ENCODE peak calls at places on chromosomes 3 and 15, in eight cellular contexts. D, S, T, Q, P, Z, J and O are unnamed samples.

GRCh38 chr3:185316740-185317407 is 46.1 kb upstream of the MAP3K13 start:
- DNase-seq in S (no peak), T (no peak), Z (no peak), P (no peak), J (peak; percentile 33), D (no peak), Q (no peak), O (no peak)

GRCh38 chr15:31302778-31303433 is 23.7 kb upstream of the KLF13 start:
- DNase-seq in Z (no peak), T (no peak), J (no peak), S (peak; percentile 60), Q (peak; percentile 77), P (no peak), D (no peak), O (no peak)

GRCh38 chr3:106728315-106728821 is 648.9 kb upstream of the CCDC54 start:
- DNase-seq in J (peak; percentile 98), Q (no peak), P (no peak), D (peak; percentile 62), S (no peak), Z (no peak), T (no peak), O (no peak)

GRCh38 chr15:98668566-98669308 is 20.4 kb downstream of the IGF1R start:
- DNase-seq in S (no peak), T (no peak), P (peak; percentile 38), Q (no peak), J (peak; percentile 80), Z (no peak), D (no peak), O (no peak)

GRCh38 chr3:60555704-60556340 is 695.4 kb downstream of the FHIT start:
- DNase-seq in T (no peak), J (peak; percentile 74), Q (peak; percentile 78), D (peak; percentile 2), S (no peak), Z (no peak), P (peak; percentile 48), O (no peak)

GRCh38 chr3:31448035-31448881 is 84.5 kb upstream of the STT3B start:
- DNase-seq in T (no peak), Q (peak; percentile 48), P (no peak), J (peak; percentile 12), S (no peak), Z (no peak), D (no peak), O (peak; percentile 6)

GRCh38 chr3:67648229-67648628 is 6.2 kb downstream of the SUCLG2 start:
- DNase-seq in Q (no peak), Z (no peak), J (no peak), P (no peak), T (no peak), D (no peak), S (no peak), O (no peak)

GRCh38 chr15:51076142-51076897 is 18.4 kb downstream of the TNFAIP8L3 start:
- DNase-seq in D (no peak), Q (no peak), J (no peak), Z (no peak), P (no peak), S (peak; percentile 67), T (no peak), O (no peak)

GRCh38 chr3:33798418-33799201 is at the start of gene PDCD6IP:
- DNase-seq in Z (peak; percentile 94), S (peak; percentile 95), P (peak; percentile 74), T (peak; percentile 88), Q (peak; percentile 93), D (peak; percentile 74), J (peak; percentile 89), O (peak; percentile 96)

GRCh38 chr3:72100626-72101187 is 315.8 kb upstream of the PROK2 start:
- DNase-seq in P (peak; percentile 77), S (peak; percentile 93), D (peak; percentile 33), Z (peak; percentile 75), T (peak; percentile 89), J (peak; percentile 60), Q (peak; percentile 81), O (peak; percentile 52)
- TF ChIP-seq CTCF in P (no peak), S (no peak), D (no peak), Z (no peak), T (no peak), J (no peak), Q (no peak), O (no peak)

GRCh38 chr15:83899670-83900069 is 245.7 kb downstream of the ADAMTSL3 start:
- DNase-seq in D (no peak), J (no peak), Q (no peak), P (no peak), T (no peak), Z (no peak), S (no peak), O (no peak)
- TF ChIP-seq CTCF in D (no peak), J (no peak), Q (no peak), P (no peak), T (no peak), Z (no peak), S (no peak), O (no peak)

DNA sequence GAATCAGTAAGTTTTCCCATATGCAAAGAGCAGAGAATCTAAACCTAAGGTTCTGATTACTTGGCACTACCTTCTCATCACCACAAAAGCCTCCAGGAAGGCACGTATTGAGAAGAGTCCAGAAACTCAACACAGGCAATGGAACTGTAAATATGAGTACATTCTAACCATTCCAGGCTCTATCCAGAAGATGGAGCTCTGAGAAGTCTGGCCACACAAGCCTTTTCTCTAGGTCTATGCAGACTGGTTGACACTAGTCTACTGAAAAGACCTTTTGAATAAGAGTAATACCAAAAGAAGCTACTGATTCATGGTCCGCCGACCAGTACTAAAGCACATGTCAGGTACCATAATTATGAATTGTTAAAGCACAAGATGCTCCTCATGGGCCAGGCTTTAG is 12.2 kb upstream of the NCKIPSD start:
- DNase-seq in Z (no peak), T (no peak), D (no peak), S (no peak), P (no peak), J (no peak), Q (no peak), O (no peak)
- TF ChIP-seq CTCF in Z (peak; percentile 26), T (no peak), D (no peak), S (no peak), P (no peak), J (peak; percentile 20), Q (no peak), O (no peak)

DNA sequence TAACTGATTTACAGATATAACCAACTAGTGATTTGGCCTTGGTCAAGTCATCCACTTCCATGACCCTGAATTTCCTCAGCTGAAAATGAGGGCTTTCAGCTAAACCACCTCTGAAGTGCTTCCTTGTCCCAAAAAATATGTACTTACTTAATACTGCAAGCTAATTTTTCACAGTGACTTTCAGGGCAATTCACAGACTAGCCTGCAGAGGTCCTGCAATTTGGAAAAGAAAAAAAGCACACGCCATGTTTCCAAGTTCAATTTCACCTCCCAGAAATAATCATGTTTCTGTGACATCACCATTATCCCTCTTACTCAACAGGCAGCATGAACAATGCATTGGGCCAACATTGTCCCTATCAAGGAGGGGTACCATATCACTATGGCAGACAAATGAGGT is 218.2 kb downstream of the SHOX2 start:
- DNase-seq in P (no peak), Q (no peak), J (no peak), T (no peak), S (no peak), D (no peak), Z (no peak), O (no peak)
- TF ChIP-seq CTCF in P (peak; percentile 15), Q (no peak), J (no peak), T (no peak), S (no peak), D (no peak), Z (no peak), O (no peak)

GRCh38 chr3:177460100-177460499 is 262.8 kb upstream of the TBL1XR1 start:
- DNase-seq in S (no peak), Q (peak; percentile 49), P (no peak), D (no peak), T (no peak), Z (no peak), J (no peak), O (no peak)
- TF ChIP-seq CTCF in S (no peak), Q (no peak), P (no peak), D (no peak), T (no peak), Z (no peak), J (no peak), O (no peak)

GRCh38 chr3:172333692-172334457 is 114.4 kb downstream of the GHSR start:
- DNase-seq in D (no peak), Q (no peak), J (no peak), T (no peak), P (no peak), Z (no peak), S (no peak), O (no peak)
- TF ChIP-seq CTCF in D (peak; percentile 11), Q (peak; percentile 26), J (no peak), T (no peak), P (no peak), Z (no peak), S (no peak), O (no peak)

DNA sequence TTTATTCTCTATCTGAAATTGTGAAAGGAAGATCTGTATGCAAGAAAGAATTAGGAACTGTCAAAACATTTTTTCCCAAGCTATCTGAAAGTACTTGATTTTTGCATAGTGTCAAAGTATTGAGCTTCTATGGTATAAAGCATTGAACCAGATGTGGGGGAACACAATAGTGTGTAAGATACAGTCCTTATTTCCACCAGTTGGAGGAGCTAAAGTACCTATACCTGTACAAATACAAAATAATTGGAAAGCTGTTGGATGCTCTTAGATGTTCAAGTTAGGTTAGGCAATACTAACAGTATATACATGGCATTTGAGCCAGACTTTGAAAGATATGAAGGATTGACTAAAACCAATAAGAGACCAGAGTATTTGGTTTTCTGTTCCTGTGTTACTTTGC is 148.4 kb downstream of the B3GALNT1 start:
- DNase-seq in Z (no peak), J (peak; percentile 7), T (no peak), S (no peak), P (no peak), Q (no peak), D (no peak), O (no peak)
- TF ChIP-seq CTCF in Z (no peak), J (peak; percentile 25), T (no peak), S (no peak), P (peak; percentile 47), Q (no peak), D (peak; percentile 10), O (peak; percentile 19)